ENCODE peak calls at places on chromosomes 12 and 14, in four cellular contexts. One of them, this sample, is unnamed.

GRCh38 chr12:115599251-115599811 is 678.2 kb downstream of the MED13L start:
- DNase-seq in HL-60: no peak
- DNase-seq in endothelial cell of umbilical vein: no peak
- DNase-seq in HFFc6: no peak
- DNase-seq in this sample: no peak

GRCh38 chr14:75700295-75700694 is 39.2 kb downstream of the TTLL5 start:
- DNase-seq in HL-60: no peak
- DNase-seq in endothelial cell of umbilical vein: no peak
- DNase-seq in HFFc6: no peak
- DNase-seq in this sample: no peak

GRCh38 chr14:23147676-23148075 is 28.6 kb upstream of the CEBPE start:
- DNase-seq in HL-60: no peak
- DNase-seq in endothelial cell of umbilical vein: peak; percentile 39
- DNase-seq in HFFc6: peak; percentile 49
- DNase-seq in this sample: no peak

GRCh38 chr12:52769946-52770345 is 7.2 kb downstream of the KRT76 start:
- DNase-seq in HL-60: no peak
- DNase-seq in endothelial cell of umbilical vein: no peak
- DNase-seq in HFFc6: no peak
- DNase-seq in this sample: no peak

GRCh38 chr12:9118161-9118560 is 2.4 kb upstream of the A2M start:
- DNase-seq in HL-60: peak; percentile 93
- DNase-seq in endothelial cell of umbilical vein: peak; percentile 16
- DNase-seq in HFFc6: no peak
- DNase-seq in this sample: no peak

GRCh38 chr12:86777335-86777734 is 521.1 kb upstream of the MGAT4C start:
- DNase-seq in HL-60: no peak
- DNase-seq in endothelial cell of umbilical vein: no peak
- DNase-seq in HFFc6: no peak
- DNase-seq in this sample: no peak

GRCh38 chr14:105993814-105994213 is 467.4 kb downstream of the TMEM121 start:
- DNase-seq in HL-60: no peak
- DNase-seq in endothelial cell of umbilical vein: no peak
- DNase-seq in HFFc6: no peak
- DNase-seq in this sample: no peak

GRCh38 chr12:116666305-116666673 is 71.6 kb downstream of the SPRING1 start:
- DNase-seq in HL-60: no peak
- DNase-seq in endothelial cell of umbilical vein: no peak
- DNase-seq in HFFc6: no peak
- DNase-seq in this sample: no peak

GRCh38 chr12:2488596-2488995 is 306.2 kb upstream of the FKBP4 start:
- DNase-seq in HL-60: no peak
- DNase-seq in endothelial cell of umbilical vein: no peak
- DNase-seq in HFFc6: no peak
- DNase-seq in this sample: no peak

GRCh38 chr14:80446356-80446755 is 235.1 kb upstream of the DIO2 start:
- DNase-seq in HL-60: no peak
- DNase-seq in endothelial cell of umbilical vein: no peak
- DNase-seq in HFFc6: no peak
- DNase-seq in this sample: no peak

GRCh38 chr14:24075485-24076301 is 4.3 kb downstream of the CPNE6 start:
- DNase-seq in HL-60: no peak
- DNase-seq in endothelial cell of umbilical vein: no peak
- DNase-seq in HFFc6: no peak
- DNase-seq in this sample: no peak

GRCh38 chr14:30333934-30334333 is 225.0 kb upstream of the G2E3 start:
- DNase-seq in HL-60: no peak
- DNase-seq in endothelial cell of umbilical vein: no peak
- DNase-seq in HFFc6: no peak
- DNase-seq in this sample: no peak

GRCh38 chr12:6052206-6052939 is 72.1 kb downstream of the VWF start:
- DNase-seq in HL-60: no peak
- DNase-seq in endothelial cell of umbilical vein: peak; percentile 47
- DNase-seq in HFFc6: no peak
- DNase-seq in this sample: no peak

GRCh38 chr14:49893309-49894213 is 679 bp downstream of the ARF6 start:
- DNase-seq in HL-60: peak; percentile 55
- DNase-seq in endothelial cell of umbilical vein: peak; percentile 42
- DNase-seq in HFFc6: no peak
- DNase-seq in this sample: peak; percentile 15

GRCh38 chr12:67885370-67886169 is 103.7 kb upstream of the IFNG-AS1 start:
- DNase-seq in HL-60: no peak
- DNase-seq in endothelial cell of umbilical vein: no peak
- DNase-seq in HFFc6: peak; percentile 42
- DNase-seq in this sample: peak; percentile 12

GRCh38 chr14:56324831-56325230 is 206.6 kb downstream of the PELI2 start:
- DNase-seq in HL-60: no peak
- DNase-seq in endothelial cell of umbilical vein: no peak
- DNase-seq in HFFc6: peak; percentile 47
- DNase-seq in this sample: peak; percentile 38

GRCh38 chr12:92138626-92139025 is 7.0 kb downstream of the BTG1 start:
- DNase-seq in HL-60: no peak
- DNase-seq in endothelial cell of umbilical vein: no peak
- DNase-seq in HFFc6: no peak
- DNase-seq in this sample: no peak

GRCh38 chr14:22390824-22391461 is 198.1 kb downstream of the DAD1 start:
- DNase-seq in HL-60: no peak
- DNase-seq in endothelial cell of umbilical vein: no peak
- DNase-seq in HFFc6: no peak
- DNase-seq in this sample: no peak

GRCh38 chr14:104868060-104868740 is 3.1 kb downstream of the CEP170B start:
- DNase-seq in HL-60: no peak
- DNase-seq in endothelial cell of umbilical vein: no peak
- DNase-seq in HFFc6: no peak
- DNase-seq in this sample: no peak

GRCh38 chr12:2959194-2959507 is at the start of gene TEAD4:
- DNase-seq in HL-60: no peak
- DNase-seq in endothelial cell of umbilical vein: peak; percentile 45
- DNase-seq in HFFc6: peak; percentile 71
- DNase-seq in this sample: peak; percentile 34

GRCh38 chr14:25570483-25570882 is 520.5 kb upstream of the STXBP6 start:
- DNase-seq in HL-60: no peak
- DNase-seq in endothelial cell of umbilical vein: no peak
- DNase-seq in HFFc6: no peak
- DNase-seq in this sample: no peak

GRCh38 chr14:20456971-20457370 is 1.9 kb downstream of the APEX1 start:
- DNase-seq in HL-60: peak; percentile 75
- DNase-seq in endothelial cell of umbilical vein: no peak
- DNase-seq in HFFc6: no peak
- DNase-seq in this sample: no peak

GRCh38 chr12:131713349-131713748 is 2.5 kb downstream of the SFSWAP start:
- DNase-seq in HL-60: no peak
- DNase-seq in endothelial cell of umbilical vein: no peak
- DNase-seq in HFFc6: no peak
- DNase-seq in this sample: no peak

GRCh38 chr12:84508325-84508861 is 404.2 kb downstream of the SLC6A15 start:
- DNase-seq in HL-60: no peak
- DNase-seq in endothelial cell of umbilical vein: no peak
- DNase-seq in HFFc6: peak; percentile 80
- DNase-seq in this sample: no peak

GRCh38 chr12:47033081-47033480 is 46.3 kb upstream of the PCED1B start:
- DNase-seq in HL-60: no peak
- DNase-seq in endothelial cell of umbilical vein: no peak
- DNase-seq in HFFc6: no peak
- DNase-seq in this sample: no peak

GRCh38 chr12:12749433-12749832 is 32.3 kb downstream of the CDKN1B start:
- DNase-seq in HL-60: no peak
- DNase-seq in endothelial cell of umbilical vein: no peak
- DNase-seq in HFFc6: no peak
- DNase-seq in this sample: no peak

GRCh38 chr12:66600805-66601392 is 78.0 kb downstream of the GRIP1 start:
- DNase-seq in HL-60: no peak
- DNase-seq in endothelial cell of umbilical vein: no peak
- DNase-seq in HFFc6: no peak
- DNase-seq in this sample: no peak

GRCh38 chr12:46089414-46090162 is 99.2 kb upstream of the SCAF11 start:
- DNase-seq in HL-60: no peak
- DNase-seq in endothelial cell of umbilical vein: no peak
- DNase-seq in HFFc6: no peak
- DNase-seq in this sample: no peak

GRCh38 chr12:90323217-90323616 is 614.6 kb upstream of the ATP2B1 start:
- DNase-seq in HL-60: no peak
- DNase-seq in endothelial cell of umbilical vein: no peak
- DNase-seq in HFFc6: no peak
- DNase-seq in this sample: no peak

GRCh38 chr12:111359231-111359913 is 9.5 kb downstream of the PHETA1 start:
- DNase-seq in HL-60: peak; percentile 55
- DNase-seq in endothelial cell of umbilical vein: no peak
- DNase-seq in HFFc6: no peak
- DNase-seq in this sample: no peak

GRCh38 chr12:119512772-119513497 is 80.6 kb upstream of the TMEM233 start:
- DNase-seq in HL-60: no peak
- DNase-seq in endothelial cell of umbilical vein: no peak
- DNase-seq in HFFc6: no peak
- DNase-seq in this sample: no peak

GRCh38 chr12:19066471-19067001 is 63.0 kb upstream of the PLEKHA5 start:
- DNase-seq in HL-60: no peak
- DNase-seq in endothelial cell of umbilical vein: no peak
- DNase-seq in HFFc6: no peak
- DNase-seq in this sample: no peak

GRCh38 chr14:78593949-78594348 is 423.8 kb downstream of the NRXN3 start:
- DNase-seq in HL-60: no peak
- DNase-seq in endothelial cell of umbilical vein: no peak
- DNase-seq in HFFc6: no peak
- DNase-seq in this sample: no peak
- TF ChIP-seq CTCF in HL-60: no peak
- TF ChIP-seq CTCF in endothelial cell of umbilical vein: no peak
- TF ChIP-seq CTCF in HFFc6: no peak
- TF ChIP-seq CTCF in this sample: no peak

DNA sequence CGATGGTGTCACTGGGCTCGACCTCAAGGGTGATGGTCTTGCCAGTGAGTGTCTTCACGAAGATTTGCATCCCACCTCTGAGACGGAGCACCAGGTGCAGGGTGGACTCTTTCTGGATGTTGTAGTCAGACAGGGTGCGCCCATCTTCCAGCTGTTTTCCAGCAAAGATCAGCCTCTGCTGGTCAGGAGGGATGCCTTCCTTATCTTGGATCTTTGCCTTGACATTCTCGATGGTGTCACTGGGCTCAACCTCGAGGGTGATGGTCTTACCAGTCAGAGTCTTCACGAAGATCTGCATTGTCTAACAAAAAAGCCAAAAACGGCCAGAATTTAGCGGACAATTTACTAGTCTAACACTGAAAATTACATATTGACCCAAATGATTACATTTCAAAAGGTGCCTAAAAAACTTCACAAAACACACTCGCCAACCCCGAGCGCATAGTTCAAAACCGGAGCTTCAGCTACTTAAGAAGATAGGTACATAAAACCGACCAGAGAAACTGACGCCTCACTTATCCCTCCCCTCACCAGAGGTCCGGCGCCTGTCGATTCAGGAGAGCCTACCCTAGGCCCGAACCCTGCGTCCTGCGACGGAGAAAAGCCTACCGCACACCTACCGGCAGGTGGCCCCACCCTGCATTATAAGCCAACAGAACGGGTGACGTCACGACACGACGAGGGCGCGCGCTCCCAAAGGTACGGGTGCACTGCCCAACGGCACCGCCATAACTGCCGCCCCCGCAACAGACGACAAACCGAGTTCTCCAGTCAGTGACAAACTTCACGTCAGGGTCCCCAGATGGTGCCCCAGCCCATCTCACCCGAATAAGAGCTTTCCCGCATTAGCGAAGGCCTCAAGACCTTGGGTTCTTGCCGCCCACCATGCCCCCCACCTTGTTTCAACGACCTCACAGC is 717 bp downstream of the UBC start:
- DNase-seq in HL-60: peak; percentile 82
- DNase-seq in endothelial cell of umbilical vein: peak; percentile 78
- DNase-seq in HFFc6: peak; percentile 77
- DNase-seq in this sample: no peak
- TF ChIP-seq CTCF in HL-60: peak; percentile 12
- TF ChIP-seq CTCF in endothelial cell of umbilical vein: peak; percentile 45
- TF ChIP-seq CTCF in HFFc6: peak; percentile 72
- TF ChIP-seq CTCF in this sample: peak; percentile 40

DNA sequence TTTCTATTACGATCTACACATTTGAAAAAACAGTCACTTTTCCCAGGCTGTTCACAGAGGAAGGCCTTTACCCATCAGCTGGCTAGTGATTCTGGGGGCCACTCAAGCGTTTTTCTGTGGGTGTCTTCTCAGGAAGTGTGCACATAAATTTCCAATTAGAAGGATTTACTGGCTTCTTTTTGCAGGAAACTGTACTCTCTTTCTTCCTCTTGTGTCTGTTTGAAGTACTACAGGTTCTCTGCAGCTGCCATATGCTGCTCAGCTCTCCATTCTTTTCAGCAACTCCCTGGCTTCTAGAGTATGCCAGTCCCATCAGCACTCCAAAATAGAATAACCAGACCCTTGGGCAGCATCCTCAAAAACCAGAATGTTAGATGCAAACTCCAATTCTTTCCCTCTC is 110.4 kb upstream of the NAV3 start:
- DNase-seq in HL-60: no peak
- DNase-seq in endothelial cell of umbilical vein: no peak
- DNase-seq in HFFc6: peak; percentile 21
- DNase-seq in this sample: no peak
- TF ChIP-seq CTCF in HL-60: no peak
- TF ChIP-seq CTCF in endothelial cell of umbilical vein: no peak
- TF ChIP-seq CTCF in HFFc6: peak; percentile 67
- TF ChIP-seq CTCF in this sample: peak; percentile 14

DNA sequence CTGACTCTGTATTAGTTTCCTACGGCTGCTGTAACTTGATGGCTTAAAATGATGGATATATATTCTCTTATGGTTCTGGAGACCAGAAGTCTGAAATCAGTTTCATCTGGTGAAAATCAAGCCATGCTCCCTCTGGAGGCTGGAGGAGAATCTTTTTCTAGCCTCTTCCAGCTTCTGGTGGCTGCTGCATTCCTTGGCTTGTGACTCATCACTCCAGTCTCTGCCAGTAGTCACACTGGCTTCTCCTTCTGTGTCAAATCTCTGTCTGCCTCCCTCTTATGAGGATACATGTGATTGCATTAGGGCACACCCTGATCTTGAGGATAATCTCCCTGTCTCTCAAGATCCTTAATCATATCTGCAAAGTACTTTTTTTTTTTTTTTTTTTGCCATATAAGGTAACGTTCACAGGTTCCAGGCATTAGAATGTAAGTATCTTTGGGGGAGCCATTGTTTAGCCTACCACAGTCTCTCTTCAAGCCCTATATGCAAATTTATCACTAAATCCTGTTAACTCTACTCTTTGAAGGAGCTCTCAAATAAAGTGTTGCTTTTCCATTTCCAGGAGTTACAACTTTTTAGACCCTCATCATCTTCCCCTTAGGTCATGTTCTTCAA is 17.8 kb downstream of the DNAL1 start:
- DNase-seq in HL-60: no peak
- DNase-seq in endothelial cell of umbilical vein: peak; percentile 52
- DNase-seq in HFFc6: peak; percentile 94
- DNase-seq in this sample: peak; percentile 67
- TF ChIP-seq CTCF in HL-60: no peak
- TF ChIP-seq CTCF in endothelial cell of umbilical vein: peak; percentile 54
- TF ChIP-seq CTCF in HFFc6: peak; percentile 75
- TF ChIP-seq CTCF in this sample: peak; percentile 69

GRCh38 chr12:78641837-78642423 is 222.6 kb upstream of the SYT1 start:
- DNase-seq in HL-60: no peak
- DNase-seq in endothelial cell of umbilical vein: no peak
- DNase-seq in HFFc6: peak; percentile 5
- DNase-seq in this sample: no peak
- TF ChIP-seq CTCF in HL-60: no peak
- TF ChIP-seq CTCF in endothelial cell of umbilical vein: no peak
- TF ChIP-seq CTCF in HFFc6: peak; percentile 47
- TF ChIP-seq CTCF in this sample: no peak

This sample was measured in AG09319.